ENCODE peak calls at places on chromosome 13, in eight cellular contexts. K is GM23338, S is HCT116, C is MM.1S, F is hepatocyte, Y is PC-3, N is SK-N-SH, O is OCI-LY7. I is an unnamed sample.

GRCh38 chr13:62781866-62782265 is 1366.2 kb upstream of the PCDH20 start:
- DNase-seq in K (no peak), Y (peak; percentile 17), C (no peak), F (no peak), N (no peak), O (no peak), S (no peak), I (no peak)

GRCh38 chr13:29429496-29429895 is 166.0 kb downstream of the SLC7A1 start:
- DNase-seq in O (no peak), F (no peak), K (no peak), C (no peak), S (no peak), Y (no peak), N (no peak), I (no peak)

GRCh38 chr13:38735655-38736440 is 49.0 kb downstream of the FREM2 start:
- DNase-seq in K (no peak), Y (no peak), F (peak; percentile 32), O (no peak), N (peak; percentile 10), C (no peak), S (no peak), I (no peak)

GRCh38 chr13:37617162-37617561 is 18.6 kb upstream of the POSTN start:
- DNase-seq in N (no peak), F (peak; percentile 6), O (no peak), K (peak; percentile 22), Y (peak; percentile 39), S (no peak), C (no peak), I (no peak)

GRCh38 chr13:33725340-33725739 is 92.6 kb upstream of the RFC3 start:
- DNase-seq in C (no peak), N (no peak), S (no peak), Y (no peak), K (no peak), F (no peak), O (no peak), I (no peak)

GRCh38 chr13:112980441-112980840 is 11.4 kb downstream of the MCF2L start:
- DNase-seq in C (no peak), K (no peak), F (no peak), S (no peak), Y (no peak), N (peak; percentile 85), O (no peak), I (no peak)

GRCh38 chr13:47232516-47232915 is 335.7 kb upstream of the HTR2A start:
- DNase-seq in K (no peak), Y (no peak), S (no peak), O (no peak), C (no peak), N (no peak), F (no peak), I (no peak)

GRCh38 chr13:110705356-110705825 is 525 bp downstream of the CARS2 start:
- DNase-seq in O (no peak), N (no peak), Y (no peak), F (no peak), K (no peak), C (no peak), S (no peak), I (no peak)

GRCh38 chr13:99688776-99689175 is 187.5 kb downstream of the TM9SF2 start:
- DNase-seq in N (no peak), F (no peak), O (no peak), C (no peak), S (no peak), K (no peak), Y (no peak), I (no peak)

GRCh38 chr13:75628811-75629210 is 7.3 kb upstream of the LMO7 start:
- DNase-seq in K (no peak), C (no peak), O (no peak), F (peak; percentile 6), Y (no peak), S (no peak), N (peak; percentile 33), I (no peak)

GRCh38 chr13:111652676-111653075 is 332.2 kb downstream of the TEX29 start:
- DNase-seq in Y (no peak), O (no peak), K (no peak), N (no peak), S (no peak), F (no peak), C (no peak), I (no peak)

GRCh38 chr13:99426426-99426825 is 74.8 kb upstream of the TM9SF2 start:
- DNase-seq in F (no peak), N (no peak), O (no peak), Y (no peak), K (no peak), S (no peak), C (no peak), I (no peak)

GRCh38 chr13:88464851-88465250 is 793.7 kb downstream of the SLITRK5 start:
- DNase-seq in F (no peak), Y (no peak), N (no peak), S (no peak), K (no peak), C (no peak), O (no peak), I (no peak)

GRCh38 chr13:45108716-45109706 is 11.3 kb upstream of the GTF2F2 start:
- DNase-seq in S (no peak), O (no peak), K (peak; percentile 77), N (no peak), F (peak; percentile 41), C (no peak), Y (no peak), I (no peak)

GRCh38 chr13:34430294-34430693 is 511.8 kb upstream of the NBEA start:
- DNase-seq in F (no peak), S (no peak), K (no peak), N (no peak), C (no peak), Y (no peak), O (no peak), I (no peak)

GRCh38 chr13:83449666-83450395 is 432.4 kb downstream of the SLITRK1 start:
- DNase-seq in C (no peak), F (no peak), N (no peak), O (no peak), S (no peak), K (peak; percentile 5), Y (peak; percentile 72), I (peak; percentile 60)

GRCh38 chr13:112012004-112012704 is 54.8 kb upstream of the SOX1 start:
- DNase-seq in F (no peak), S (no peak), N (no peak), K (peak; percentile 13), C (no peak), O (no peak), Y (no peak), I (peak; percentile 23)

GRCh38 chr13:97719759-97720158 is 233.7 kb upstream of the IPO5 start:
- DNase-seq in S (no peak), C (no peak), F (peak; percentile 43), Y (peak; percentile 39), O (no peak), N (no peak), K (no peak), I (no peak)

GRCh38 chr13:88623150-88623549 is 952.0 kb downstream of the SLITRK5 start:
- DNase-seq in O (no peak), F (no peak), Y (no peak), K (no peak), C (no peak), N (no peak), S (no peak), I (no peak)

GRCh38 chr13:33287142-33287882 is 1.8 kb upstream of the STARD13 start:
- DNase-seq in N (no peak), Y (no peak), C (no peak), K (no peak), S (no peak), F (no peak), O (no peak), I (no peak)

GRCh38 chr13:113837554-113838355 is 26.1 kb downstream of the GAS6 start:
- DNase-seq in K (no peak), C (no peak), Y (peak; percentile 84), N (peak; percentile 84), O (no peak), S (peak; percentile 67), F (peak; percentile 93), I (no peak)

GRCh38 chr13:80988752-80989151 is 647.8 kb upstream of the SPRY2 start:
- DNase-seq in O (no peak), Y (no peak), C (no peak), N (no peak), S (no peak), F (no peak), K (no peak), I (peak; percentile 65)
- TF ChIP-seq EZH2phosphoT487 in O (no peak), Y (no peak), C (no peak), N (no peak), S (no peak), F (no peak), K (no peak), I (peak; percentile 79)

DNA sequence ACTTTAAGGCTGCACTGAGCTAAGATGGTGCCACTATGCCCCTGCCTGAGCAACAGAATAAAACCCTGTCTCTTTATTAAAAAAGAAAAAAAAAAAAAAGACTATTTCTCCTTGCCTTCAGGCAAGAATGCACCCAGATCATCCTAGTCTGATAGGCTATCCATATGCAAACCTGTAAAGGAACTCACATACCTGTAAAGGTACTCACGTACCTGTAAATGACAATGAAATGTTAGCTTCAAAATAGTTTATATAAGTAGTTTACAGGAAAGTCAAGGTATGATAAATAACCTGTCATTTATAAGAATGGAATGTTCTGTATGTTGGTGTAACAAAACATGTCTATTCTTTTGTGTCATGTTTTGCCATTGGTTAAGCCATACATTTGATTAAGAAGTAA is 86.3 kb downstream of the PIBF1 start:
- DNase-seq in S (no peak), K (no peak), O (no peak), F (no peak), N (no peak), C (no peak), Y (no peak), I (no peak)
- TF ChIP-seq CTCF in S (no peak), K (no peak), O (no peak), F (no peak), N (no peak), C (no peak), Y (no peak), I (no peak)

GRCh38 chr13:49454388-49455015 is 10.4 kb downstream of the SETDB2 start:
- DNase-seq in N (no peak), Y (no peak), C (peak; percentile 77), K (peak; percentile 6), S (no peak), F (no peak), O (no peak), I (no peak)
- H3K4me2 ChIP-seq in N (no peak overlapping the region), Y (no peak overlapping the region), C (peak overlapping the region; percentile 45), K (no peak overlapping the region), S (no peak overlapping the region), F (peak overlapping the region; percentile 51), O (peak overlapping the region; percentile 52), I (no peak overlapping the region)

DNA sequence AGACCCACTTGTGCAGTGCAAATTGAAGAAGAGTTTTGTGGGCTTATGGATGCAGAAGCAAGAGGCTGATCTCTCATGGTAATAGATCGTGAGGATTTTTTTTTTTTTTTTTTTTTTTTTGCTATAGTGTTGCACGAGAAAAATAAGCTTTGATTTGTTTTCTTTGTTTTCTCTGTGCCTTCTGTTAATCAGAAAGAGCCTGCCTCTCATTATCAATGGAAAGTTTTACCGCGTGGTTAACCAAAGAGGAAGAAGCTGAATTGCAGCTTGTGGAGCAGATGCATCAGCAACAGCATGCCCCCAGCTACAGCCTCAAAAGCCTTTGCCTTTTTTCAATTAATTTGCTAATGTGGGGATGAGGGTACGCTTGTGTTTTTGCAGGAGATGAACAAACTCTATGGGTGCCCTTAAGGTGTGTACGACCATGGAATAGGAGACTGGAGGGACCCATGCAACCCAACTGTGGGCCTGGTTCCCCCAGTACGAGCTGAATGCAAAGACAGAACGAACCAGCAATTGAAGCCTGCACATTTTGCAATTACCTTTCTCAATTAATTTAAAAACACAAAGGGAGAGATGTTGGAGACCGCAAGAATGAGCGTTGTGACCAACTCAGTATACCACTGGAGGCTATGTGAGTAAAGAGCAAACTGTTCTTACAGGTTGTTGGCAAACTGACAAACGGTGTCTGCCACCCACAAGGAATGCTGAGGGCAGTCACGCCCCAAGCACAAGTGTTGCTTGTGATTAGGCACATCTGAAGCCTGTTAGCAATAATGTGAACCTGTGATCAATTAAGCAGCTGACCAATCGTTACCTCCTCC is 58.6 kb upstream of the SPRY2 start:
- DNase-seq in Y (peak; percentile 34), O (no peak), C (no peak), F (peak; percentile 11), N (no peak), K (no peak), S (no peak), I (peak; percentile 10)
- TF ChIP-seq EZH2phosphoT487 in Y (no peak), O (no peak), C (no peak), F (no peak), N (no peak), K (no peak), S (no peak), I (no peak)

I was measured in neural progenitor cell.